ENCODE peak calls at places on chromosome 5, in nine cellular contexts. One of them, this sample, is unnamed.

GRCh38 chr5:71601222-71602026 is 14.3 kb downstream of the MCCC2 start:
- DNase-seq in AG09309: peak; percentile 91
- DNase-seq in DMS79 treated with DMSO at 0.1 percent for 48 hours: no peak
- DNase-seq in epithelial cell of esophagus: peak; percentile 97
- DNase-seq in amygdala: peak; percentile 15
- DNase-seq in AG10803: peak; percentile 86
- DNase-seq in DMS153: no peak
- DNase-seq in NCI-H748 treated with DMSO at 0.1 percent for 48 hours: no peak
- DNase-seq in T-helper 22 cell: peak; percentile 63
- DNase-seq in this sample: no peak

GRCh38 chr5:135650081-135650480 is 71.3 kb upstream of the CXCL14 start:
- DNase-seq in T-helper 22 cell: no peak
- DNase-seq in AG10803: no peak
- DNase-seq in AG09309: no peak
- DNase-seq in epithelial cell of esophagus: peak; percentile 79
- DNase-seq in amygdala: no peak
- DNase-seq in DMS79 treated with DMSO at 0.1 percent for 48 hours: no peak
- DNase-seq in NCI-H748 treated with DMSO at 0.1 percent for 48 hours: no peak
- DNase-seq in DMS153: no peak
- DNase-seq in this sample: no peak

GRCh38 chr5:9233035-9233434 is 312.8 kb downstream of the SEMA5A start:
- DNase-seq in AG09309: no peak
- DNase-seq in DMS79 treated with DMSO at 0.1 percent for 48 hours: no peak
- DNase-seq in epithelial cell of esophagus: no peak
- DNase-seq in AG10803: no peak
- DNase-seq in DMS153: no peak
- DNase-seq in NCI-H748 treated with DMSO at 0.1 percent for 48 hours: no peak
- DNase-seq in amygdala: no peak
- DNase-seq in T-helper 22 cell: no peak
- DNase-seq in this sample: no peak

GRCh38 chr5:88883059-88883565 is at the start of gene MEF2C:
- DNase-seq in amygdala: peak; percentile 44
- DNase-seq in NCI-H748 treated with DMSO at 0.1 percent for 48 hours: peak; percentile 79
- DNase-seq in DMS153: no peak
- DNase-seq in epithelial cell of esophagus: peak; percentile 51
- DNase-seq in AG09309: peak; percentile 31
- DNase-seq in T-helper 22 cell: no peak
- DNase-seq in AG10803: peak; percentile 81
- DNase-seq in DMS79 treated with DMSO at 0.1 percent for 48 hours: no peak
- DNase-seq in this sample: peak; percentile 63

GRCh38 chr5:138275379-138275782 is 960 bp upstream of the GFRA3 start:
- DNase-seq in DMS79 treated with DMSO at 0.1 percent for 48 hours: peak; percentile 1
- DNase-seq in amygdala: no peak
- DNase-seq in NCI-H748 treated with DMSO at 0.1 percent for 48 hours: no peak
- DNase-seq in AG10803: no peak
- DNase-seq in AG09309: no peak
- DNase-seq in epithelial cell of esophagus: no peak
- DNase-seq in T-helper 22 cell: no peak
- DNase-seq in DMS153: no peak
- DNase-seq in this sample: no peak

GRCh38 chr5:173180331-173180730 is 36.0 kb downstream of the BNIP1 start:
- DNase-seq in DMS79 treated with DMSO at 0.1 percent for 48 hours: no peak
- DNase-seq in epithelial cell of esophagus: no peak
- DNase-seq in amygdala: no peak
- DNase-seq in DMS153: no peak
- DNase-seq in AG10803: no peak
- DNase-seq in AG09309: no peak
- DNase-seq in NCI-H748 treated with DMSO at 0.1 percent for 48 hours: no peak
- DNase-seq in T-helper 22 cell: no peak
- DNase-seq in this sample: no peak

GRCh38 chr5:95029569-95030366 is 255.1 kb downstream of the MCTP1 start:
- DNase-seq in AG10803: no peak
- DNase-seq in AG09309: no peak
- DNase-seq in epithelial cell of esophagus: no peak
- DNase-seq in T-helper 22 cell: no peak
- DNase-seq in NCI-H748 treated with DMSO at 0.1 percent for 48 hours: no peak
- DNase-seq in DMS79 treated with DMSO at 0.1 percent for 48 hours: no peak
- DNase-seq in amygdala: no peak
- DNase-seq in DMS153: no peak
- DNase-seq in this sample: no peak

GRCh38 chr5:6419340-6419852 is 29.3 kb upstream of the UBE2QL1 start:
- DNase-seq in amygdala: no peak
- DNase-seq in T-helper 22 cell: no peak
- DNase-seq in AG10803: no peak
- DNase-seq in epithelial cell of esophagus: peak; percentile 73
- DNase-seq in AG09309: no peak
- DNase-seq in NCI-H748 treated with DMSO at 0.1 percent for 48 hours: peak; percentile 99
- DNase-seq in DMS79 treated with DMSO at 0.1 percent for 48 hours: peak; percentile 5
- DNase-seq in DMS153: peak; percentile 90
- DNase-seq in this sample: no peak

This sample was measured in neuronal stem cell.